ENCODE peak calls at places on chromosomes 11 and 22, in four cellular contexts. M, Q, X and F are unnamed samples.

GRCh38 chr11:64566042-64566914 is 24.7 kb upstream of the SLC22A12 start:
- DNase-seq in Q (no peak), M (no peak), X (no peak), F (no peak)

GRCh38 chr22:42548597-42549328 is 5.0 kb upstream of the SERHL2 start:
- DNase-seq in Q (no peak), X (no peak), M (no peak), F (no peak)

GRCh38 chr22:43171607-43172006 is 15.3 kb downstream of the TTLL12 start:
- DNase-seq in M (no peak), X (no peak), Q (no peak), F (no peak)

GRCh38 chr11:128172046-128172878 is 415.1 kb downstream of the ETS1 start:
- DNase-seq in X (no peak), Q (peak; percentile 66), M (peak; percentile 57), F (peak; percentile 48)

GRCh38 chr22:43889366-43890253 is 2.2 kb downstream of the PNPLA5 start:
- DNase-seq in X (no peak), M (no peak), Q (no peak), F (no peak)

GRCh38 chr22:42863349-42863911 is 6.4 kb upstream of the ARFGAP3 start:
- DNase-seq in X (peak; percentile 56), Q (peak; percentile 49), M (no peak), F (no peak)

GRCh38 chr11:111176603-111177002 is 68.9 kb upstream of the POU2AF2 start:
- DNase-seq in M (no peak), X (no peak), Q (no peak), F (no peak)

GRCh38 chr11:115503886-115504278 is 333 bp downstream of the CADM1 start:
- DNase-seq in Q (no peak), M (no peak), X (no peak), F (no peak)